ENCODE peak calls at places on chromosomes 12 and 14, in four cellular contexts. X is HS-5; C is SHP77; R is CD8-positive, alpha-beta T cell. N is an unnamed sample.

GRCh38 chr12:89470741-89471504 is 53.7 kb downstream of the GALNT4 start:
- DNase-seq in X (no peak), C (peak; percentile 31), R (no peak), N (no peak)

GRCh38 chr14:77502109-77502782 is 3.6 kb upstream of the ISM2 start:
- DNase-seq in X (no peak), C (no peak), R (no peak), N (no peak)

GRCh38 chr12:4307593-4308333 is 13.2 kb upstream of the TIGAR start:
- DNase-seq in X (no peak), C (peak; percentile 42), R (no peak), N (no peak)

GRCh38 chr12:69475237-69475984 is 5.2 kb downstream of the FRS2 start:
- DNase-seq in X (no peak), C (no peak), R (no peak), N (no peak)

GRCh38 chr12:127293507-127294310 is 973.3 kb upstream of the TMEM132C start:
- DNase-seq in X (no peak), C (peak; percentile 41), R (peak; percentile 53), N (no peak)

GRCh38 chr14:76957224-76957881 is 71.2 kb downstream of the IRF2BPL start:
- DNase-seq in X (no peak), C (no peak), R (no peak), N (no peak)

GRCh38 chr12:45725631-45726593 is 3.6 kb upstream of the ARID2 start:
- DNase-seq in X (peak; percentile 43), C (peak; percentile 35), R (no peak), N (peak; percentile 65)

GRCh38 chr14:67420102-67420739 is 8.3 kb upstream of the PLEK2 start:
- DNase-seq in X (no peak), C (peak; percentile 28), R (no peak), N (no peak)

GRCh38 chr12:113899042-113899843 is 66.9 kb downstream of the RBM19 start:
- DNase-seq in X (no peak), C (no peak), R (no peak), N (no peak)

GRCh38 chr12:94553130-94553519 is 93.5 kb upstream of the CEP83 start:
- DNase-seq in X (peak; percentile 73), C (no peak), R (no peak), N (no peak)

GRCh38 chr12:57342207-57342691 is 88.6 kb downstream of the R3HDM2 start:
- DNase-seq in X (no peak), C (peak; percentile 64), R (no peak), N (no peak)

GRCh38 chr14:85415015-85415712 is 114.8 kb upstream of the FLRT2 start:
- DNase-seq in X (peak; percentile 89), C (peak; percentile 30), R (no peak), N (no peak)

GRCh38 chr14:86091811-86092210 is 561.9 kb downstream of the FLRT2 start:
- DNase-seq in X (no peak), C (no peak), R (no peak), N (no peak)

GRCh38 chr12:51823875-51824565 is 24.5 kb downstream of the FIGNL2 start:
- DNase-seq in X (peak; percentile 41), C (peak; percentile 79), R (no peak), N (no peak)

GRCh38 chr12:54126696-54127537 is 61.9 kb downstream of the SMUG1 start:
- DNase-seq in X (peak; percentile 20), C (no peak), R (peak; percentile 49), N (no peak)

GRCh38 chr12:93243689-93244513 is 133.8 kb upstream of the NUDT4 start:
- DNase-seq in X (no peak), C (no peak), R (no peak), N (no peak)

GRCh38 chr12:132580701-132581292 is 29.6 kb downstream of the LRCOL1 start:
- DNase-seq in X (no peak), C (no peak), R (no peak), N (no peak)

GRCh38 chr12:53806689-53807088 is 54.9 kb upstream of the CISTR start:
- DNase-seq in X (no peak), C (no peak), R (no peak), N (no peak)

GRCh38 chr12:98821849-98822248 is 176.8 kb downstream of the APAF1 start:
- DNase-seq in X (no peak), C (no peak), R (no peak), N (no peak)

GRCh38 chr14:99624024-99624423 is 20.0 kb upstream of the CCDC85C start:
- DNase-seq in X (no peak), C (no peak), R (no peak), N (no peak)

GRCh38 chr12:55906056-55906455 is 21.6 kb downstream of the PYM1 start:
- DNase-seq in X (no peak), C (no peak), R (no peak), N (no peak)

GRCh38 chr12:19065223-19065622 is 64.3 kb upstream of the PLEKHA5 start:
- DNase-seq in X (no peak), C (no peak), R (no peak), N (no peak)

GRCh38 chr14:105748204-105748578 is 221.8 kb downstream of the TMEM121 start:
- DNase-seq in X (no peak), C (no peak), R (no peak), N (peak; percentile 17)

GRCh38 chr14:30108975-30109700 is 181.5 kb upstream of the PRKD1 start:
- DNase-seq in X (no peak), C (no peak), R (no peak), N (no peak)

N was measured in naive thymus-derived CD4-positive, alpha-beta T cell.